ENCODE peak calls at places on chromosomes 16 and 17, in nine cellular contexts. M is lung, O is OCI-LY7, U is colonic mucosa, T is AG04449, G is tibial nerve, K is NB4, W is pancreas, D is trophoblast cell. Q is an unnamed sample.

GRCh38 chr16:67156146-67156844 is 3.4 kb downstream of the TRADD start:
- DNase-seq in M (no peak), O (no peak), U (peak), T (no peak), G (no peak), K (no peak), W (no peak), D (no peak), Q (no peak)

GRCh38 chr17:80997471-80998387 is 6.1 kb downstream of the CHMP6 start:
- DNase-seq in M (no peak), O (no peak), U (no peak), T (no peak), G (no peak), K (peak), W (no peak), D (no peak), Q (no peak)

GRCh38 chr17:30021708-30022317 is 80.4 kb downstream of the EFCAB5 start:
- DNase-seq in M (no peak), O (peak), U (peak), T (no peak), G (no peak), K (peak), W (no peak), D (peak), Q (peak)

GRCh38 chr17:9529033-9529748 is 46.4 kb downstream of the STX8 start:
- DNase-seq in M (no peak), O (peak), U (no peak), T (peak), G (no peak), K (peak), W (no peak), D (no peak), Q (peak)

GRCh38 chr16:59849716-59850115 is 1115.6 kb upstream of the GOT2 start:
- DNase-seq in M (no peak), O (no peak), U (no peak), T (no peak), G (no peak), K (no peak), W (no peak), D (no peak), Q (no peak)

GRCh38 chr17:68777243-68777855 is 176.2 kb upstream of the FAM20A start:
- DNase-seq in M (no peak), O (peak), U (peak), T (no peak), G (peak), K (peak), W (no peak), D (peak), Q (peak)

GRCh38 chr17:80103061-80103481 is 1.7 kb downstream of the GAA start:
- DNase-seq in M (no peak), O (no peak), U (no peak), T (no peak), G (no peak), K (no peak), W (peak), D (peak), Q (no peak)

GRCh38 chr16:22369221-22369811 is 5.1 kb downstream of the CDR2 start:
- DNase-seq in M (no peak), O (peak), U (no peak), T (no peak), G (no peak), K (peak), W (no peak), D (no peak), Q (peak)

GRCh38 chr16:85682516-85682915 is 6.2 kb downstream of the GINS2 start:
- DNase-seq in M (no peak), O (no peak), U (no peak), T (no peak), G (no peak), K (no peak), W (no peak), D (no peak), Q (no peak)

GRCh38 chr16:64864232-64864803 is 257.5 kb downstream of the CDH11 start:
- DNase-seq in M (no peak), O (no peak), U (no peak), T (peak), G (no peak), K (no peak), W (no peak), D (no peak), Q (no peak)

GRCh38 chr17:81710514-81711308 is 1.4 kb upstream of the SLC25A10 start:
- DNase-seq in M (no peak), O (peak), U (peak), T (no peak), G (no peak), K (peak), W (peak), D (no peak), Q (no peak)

GRCh38 chr16:14378684-14379467 is 251.2 kb downstream of the PARN start:
- DNase-seq in M (no peak), O (no peak), U (no peak), T (no peak), G (no peak), K (peak), W (no peak), D (peak), Q (no peak)

GRCh38 chr17:55314784-55315491 is 50.2 kb downstream of the HLF start:
- DNase-seq in M (no peak), O (no peak), U (no peak), T (no peak), G (no peak), K (no peak), W (no peak), D (no peak), Q (no peak)

GRCh38 chr17:2798188-2798587 is 1.9 kb downstream of the RAP1GAP2 start:
- DNase-seq in M (no peak), O (no peak), U (no peak), T (no peak), G (no peak), K (no peak), W (no peak), D (no peak), Q (no peak)

GRCh38 chr17:66431910-66432309 is 129.5 kb downstream of the PRKCA start:
- DNase-seq in M (no peak), O (no peak), U (no peak), T (peak), G (no peak), K (no peak), W (no peak), D (no peak), Q (no peak)

GRCh38 chr16:71572497-71573116 is 4.3 kb downstream of the TAT start:
- DNase-seq in M (no peak), O (no peak), U (no peak), T (no peak), G (no peak), K (no peak), W (no peak), D (no peak), Q (no peak)

GRCh38 chr16:9441021-9441420 is 349.6 kb downstream of the HAPSTR1 start:
- DNase-seq in M (no peak), O (peak), U (peak), T (no peak), G (no peak), K (peak), W (no peak), D (no peak), Q (no peak)

GRCh38 chr16:68658258-68658973 is 13.3 kb downstream of the CDH3 start:
- DNase-seq in M (peak), O (no peak), U (peak), T (peak), G (no peak), K (no peak), W (no peak), D (peak), Q (no peak)

GRCh38 chr16:58148526-58148925 is 19.3 kb upstream of the CFAP20 start:
- DNase-seq in M (no peak), O (no peak), U (no peak), T (no peak), G (no peak), K (no peak), W (no peak), D (no peak), Q (no peak)

GRCh38 chr16:71894229-71894920 is 956 bp upstream of the IST1 start:
- DNase-seq in M (peak), O (peak), U (peak), T (no peak), G (peak), K (peak), W (peak), D (peak), Q (peak)

GRCh38 chr17:72890711-72891110 is 201.8 kb downstream of the SLC39A11 start:
- DNase-seq in M (no peak), O (no peak), U (no peak), T (no peak), G (no peak), K (no peak), W (no peak), D (no peak), Q (no peak)

GRCh38 chr17:57045868-57046671 is 39.0 kb upstream of the AKAP1 start:
- DNase-seq in M (peak), O (no peak), U (no peak), T (no peak), G (no peak), K (peak), W (peak), D (no peak), Q (peak)
- H3K4me3 ChIP-seq in M (no peak), O (no peak), U (peak), T (peak), G (peak), K (no peak), W (peak), D (no peak), Q (peak)

GRCh38 chr17:39863244-39863917 is 731 bp downstream of the IKZF3 start:
- DNase-seq in M (no peak), O (peak), U (no peak), T (no peak), G (no peak), K (no peak), W (no peak), D (no peak), Q (peak)
- H3K4me3 ChIP-seq in M (no peak), O (peak), U (peak), T (no peak), G (peak), K (peak), W (no peak), D (no peak), Q (peak)

GRCh38 chr17:74971069-74971841 is 1.3 kb downstream of the HID1 start:
- DNase-seq in M (no peak), O (no peak), U (no peak), T (no peak), G (no peak), K (no peak), W (no peak), D (no peak), Q (no peak)
- H3K4me3 ChIP-seq in M (peak), O (no peak), U (peak), T (no peak), G (peak), K (no peak), W (peak), D (no peak), Q (no peak)

DNA sequence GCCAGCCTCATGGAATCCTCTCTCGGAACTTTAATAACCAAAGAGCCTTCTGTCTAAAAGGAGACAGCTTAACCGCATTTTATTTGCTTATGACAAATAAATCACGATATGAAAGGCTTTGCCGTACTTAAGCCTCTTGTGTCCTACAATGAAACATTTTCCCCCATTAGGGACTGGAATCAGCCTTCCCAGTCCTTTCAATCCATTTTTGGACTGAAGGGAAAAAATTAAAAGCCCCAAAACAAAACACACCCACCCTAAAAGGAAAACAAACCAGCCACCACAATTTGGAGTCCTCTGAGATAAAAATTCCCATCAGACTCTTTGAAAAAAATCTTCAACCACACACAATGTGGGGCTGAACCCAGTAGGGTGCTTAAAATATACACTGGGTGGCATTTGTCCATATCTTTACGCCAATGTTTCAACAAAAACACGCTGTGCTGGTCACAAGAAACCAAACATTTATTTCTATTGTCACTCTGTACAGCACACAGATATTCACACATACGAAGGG is 3.0 kb downstream of the HOXB4 start:
- DNase-seq in M (no peak), O (no peak), U (no peak), T (no peak), G (no peak), K (no peak), W (no peak), D (no peak), Q (no peak)
- H3K4me3 ChIP-seq in M (no peak), O (no peak), U (no peak), T (peak), G (peak), K (no peak), W (no peak), D (no peak), Q (no peak)

DNA sequence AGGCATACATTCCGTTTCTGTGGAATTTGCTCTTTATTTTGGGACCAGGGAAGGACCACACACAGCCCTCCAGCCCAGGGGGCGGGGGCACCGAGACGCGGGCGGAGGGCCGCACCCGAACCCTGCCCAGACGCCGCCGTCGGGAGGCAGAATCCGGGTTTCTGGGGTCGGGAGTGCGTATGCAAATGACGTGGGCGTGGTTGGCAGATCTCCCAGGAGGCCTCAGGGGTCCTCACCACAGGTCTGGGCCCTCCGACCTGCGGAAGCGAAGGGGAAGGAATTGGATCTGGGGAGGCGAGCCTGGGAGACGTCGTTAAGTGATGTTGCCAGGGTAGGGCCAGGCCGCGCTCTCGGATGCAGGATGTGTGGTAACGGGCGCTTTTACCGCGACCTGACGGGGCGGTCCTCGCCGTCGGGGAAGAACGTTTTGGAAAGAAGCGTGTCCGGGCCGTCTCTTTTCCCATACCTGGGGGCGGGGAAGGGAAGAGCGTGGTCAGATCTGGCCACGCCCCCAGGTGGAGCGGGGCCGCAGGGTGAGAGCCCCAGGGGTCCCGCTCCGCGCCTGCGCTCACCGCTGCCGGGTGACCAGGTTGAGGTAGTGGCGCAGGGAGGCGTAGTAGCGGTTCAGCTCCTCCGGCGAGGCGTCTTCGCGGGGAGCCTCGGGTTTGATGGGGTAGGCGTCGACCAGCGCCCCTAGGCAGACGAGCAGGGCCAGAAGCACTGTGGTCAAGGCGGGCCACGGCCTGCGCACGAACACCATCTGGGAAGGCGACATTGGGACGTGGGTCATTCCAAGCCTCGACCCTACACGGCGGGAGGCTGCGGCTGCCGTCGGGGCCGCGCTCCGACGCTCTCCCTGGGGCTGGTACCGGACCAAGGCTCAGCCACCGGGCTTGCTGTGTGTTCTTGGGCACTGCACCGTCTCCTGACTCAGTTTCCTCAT is 745 bp downstream of the PYY start:
- DNase-seq in M (no peak), O (no peak), U (no peak), T (no peak), G (no peak), K (no peak), W (no peak), D (no peak), Q (no peak)
- H3K4me3 ChIP-seq in M (no peak), O (no peak), U (no peak), T (no peak), G (no peak), K (no peak), W (no peak), D (no peak), Q (no peak)